ENCODE peak calls at places on chromosomes 12 and 14, in six cellular contexts. One of them, this sample, is unnamed.

GRCh38 chr14:26594756-26595545 is 2.9 kb downstream of the NOVA1 start:
- DNase-seq in IMR-90: no peak
- DNase-seq in left ventricle myocardium inferior: no peak
- DNase-seq in fibroblast of pulmonary artery: no peak
- DNase-seq in mucosa of descending colon: no peak
- DNase-seq in GM12864: no peak
- DNase-seq in this sample: no peak

GRCh38 chr14:91870001-91870400 is 2.7 kb upstream of the TC2N start:
- DNase-seq in IMR-90: no peak
- DNase-seq in left ventricle myocardium inferior: no peak
- DNase-seq in fibroblast of pulmonary artery: no peak
- DNase-seq in mucosa of descending colon: peak; percentile 60
- DNase-seq in GM12864: no peak
- DNase-seq in this sample: no peak

GRCh38 chr14:53180272-53181221 is 27.4 kb upstream of the DDHD1 start:
- DNase-seq in IMR-90: peak; percentile 32
- DNase-seq in left ventricle myocardium inferior: no peak
- DNase-seq in fibroblast of pulmonary artery: peak; percentile 34
- DNase-seq in mucosa of descending colon: no peak
- DNase-seq in GM12864: peak; percentile 64
- DNase-seq in this sample: peak; percentile 22

GRCh38 chr14:70660967-70661871 is 19.5 kb downstream of the TTC9 start:
- DNase-seq in IMR-90: no peak
- DNase-seq in left ventricle myocardium inferior: no peak
- DNase-seq in fibroblast of pulmonary artery: no peak
- DNase-seq in mucosa of descending colon: no peak
- DNase-seq in GM12864: no peak
- DNase-seq in this sample: no peak

GRCh38 chr12:65781681-65782269 is 42.5 kb upstream of the HMGA2 start:
- DNase-seq in IMR-90: no peak
- DNase-seq in left ventricle myocardium inferior: no peak
- DNase-seq in fibroblast of pulmonary artery: no peak
- DNase-seq in mucosa of descending colon: no peak
- DNase-seq in GM12864: no peak
- DNase-seq in this sample: no peak

GRCh38 chr14:64700894-64701293 is 3.3 kb upstream of the PLEKHG3 start:
- DNase-seq in IMR-90: no peak
- DNase-seq in left ventricle myocardium inferior: no peak
- DNase-seq in fibroblast of pulmonary artery: no peak
- DNase-seq in mucosa of descending colon: no peak
- DNase-seq in GM12864: no peak
- DNase-seq in this sample: no peak

GRCh38 chr14:100474176-100474575 is 113.0 kb downstream of the BEGAIN start:
- DNase-seq in IMR-90: no peak
- DNase-seq in left ventricle myocardium inferior: no peak
- DNase-seq in fibroblast of pulmonary artery: no peak
- DNase-seq in mucosa of descending colon: no peak
- DNase-seq in GM12864: no peak
- DNase-seq in this sample: no peak

GRCh38 chr12:82242729-82243128 is 115.5 kb downstream of the CCDC59 start:
- DNase-seq in IMR-90: no peak
- DNase-seq in left ventricle myocardium inferior: no peak
- DNase-seq in fibroblast of pulmonary artery: no peak
- DNase-seq in mucosa of descending colon: no peak
- DNase-seq in GM12864: no peak
- DNase-seq in this sample: no peak

GRCh38 chr12:63668028-63668799 is at the start of gene DPY19L2:
- DNase-seq in IMR-90: peak; percentile 52
- DNase-seq in left ventricle myocardium inferior: peak; percentile 84
- DNase-seq in fibroblast of pulmonary artery: peak; percentile 64
- DNase-seq in mucosa of descending colon: peak; percentile 61
- DNase-seq in GM12864: no peak
- DNase-seq in this sample: peak; percentile 60

GRCh38 chr12:52946797-52947547 is 1.9 kb upstream of the KRT18 start:
- DNase-seq in IMR-90: no peak
- DNase-seq in left ventricle myocardium inferior: no peak
- DNase-seq in fibroblast of pulmonary artery: no peak
- DNase-seq in mucosa of descending colon: no peak
- DNase-seq in GM12864: no peak
- DNase-seq in this sample: peak; percentile 24

GRCh38 chr14:30651934-30652333 is 29.8 kb downstream of the SCFD1 start:
- DNase-seq in IMR-90: peak; percentile 10
- DNase-seq in left ventricle myocardium inferior: no peak
- DNase-seq in fibroblast of pulmonary artery: no peak
- DNase-seq in mucosa of descending colon: no peak
- DNase-seq in GM12864: no peak
- DNase-seq in this sample: no peak

DNA sequence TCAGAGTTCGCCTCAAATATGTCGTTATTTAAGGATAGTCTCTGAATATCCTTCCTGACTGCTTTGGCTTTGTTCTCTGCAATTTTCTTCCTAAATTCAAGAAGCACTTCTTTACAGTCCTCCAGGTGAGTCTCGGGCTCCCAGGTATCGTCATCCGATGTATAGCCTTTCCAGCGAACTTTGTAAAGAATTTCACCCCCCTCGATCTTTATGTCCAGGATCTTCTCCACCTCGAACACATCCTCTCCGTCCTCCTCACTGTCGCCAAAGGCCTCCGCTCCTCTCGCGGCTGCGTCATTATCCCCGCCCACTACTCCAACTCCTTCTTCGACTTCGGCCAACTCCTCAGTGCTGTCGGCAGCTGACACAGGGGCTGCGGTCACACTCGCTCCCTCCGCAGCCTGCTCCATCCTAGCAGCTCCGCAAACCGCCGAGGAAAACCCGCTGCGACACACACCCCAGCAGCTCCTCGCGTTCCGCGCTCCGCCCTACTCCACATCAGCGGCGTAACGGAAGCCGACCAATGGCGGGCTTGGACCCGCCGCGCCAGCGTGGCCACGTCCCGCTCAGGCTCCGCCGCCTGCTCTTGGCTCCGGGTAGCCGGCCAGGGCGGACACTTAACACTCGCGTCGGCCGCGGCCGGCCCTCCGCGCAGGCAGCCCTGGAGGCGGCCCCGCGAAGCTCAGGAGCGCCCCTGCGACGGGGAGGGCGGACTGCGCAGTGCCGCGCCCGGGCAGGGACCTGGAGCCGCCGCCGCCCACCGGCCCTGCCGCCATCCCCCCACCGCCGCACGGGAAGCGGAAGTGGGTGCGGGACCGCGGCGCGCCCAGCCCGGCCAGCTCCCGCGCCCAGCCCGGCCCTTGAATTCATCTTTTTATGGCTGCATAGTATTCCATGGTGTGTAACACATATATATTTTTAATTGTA is 4.1 kb downstream of the CD163L1 start:
- DNase-seq in IMR-90: peak; percentile 41
- DNase-seq in left ventricle myocardium inferior: no peak
- DNase-seq in fibroblast of pulmonary artery: peak; percentile 60
- DNase-seq in mucosa of descending colon: peak; percentile 77
- DNase-seq in GM12864: no peak
- DNase-seq in this sample: peak; percentile 83
- H3K4me3 ChIP-seq in IMR-90: peak overlapping the region; percentile 43
- H3K4me3 ChIP-seq in left ventricle myocardium inferior: peak overlapping the region; percentile 45
- H3K4me3 ChIP-seq in fibroblast of pulmonary artery: peak overlapping the region; percentile 40
- H3K4me3 ChIP-seq in mucosa of descending colon: no peak overlapping the region
- H3K4me3 ChIP-seq in GM12864: no peak overlapping the region
- H3K4me3 ChIP-seq in this sample: peak overlapping the region; percentile 48

GRCh38 chr14:101562659-101563351 is 1.5 kb downstream of the DIO3 start:
- DNase-seq in IMR-90: no peak
- DNase-seq in left ventricle myocardium inferior: no peak
- DNase-seq in fibroblast of pulmonary artery: no peak
- DNase-seq in mucosa of descending colon: peak; percentile 27
- DNase-seq in GM12864: no peak
- DNase-seq in this sample: no peak

GRCh38 chr14:101563654-101564443 is 2.6 kb downstream of the DIO3 start:
- DNase-seq in IMR-90: no peak
- DNase-seq in left ventricle myocardium inferior: no peak
- DNase-seq in fibroblast of pulmonary artery: no peak
- DNase-seq in mucosa of descending colon: peak; percentile 16
- DNase-seq in GM12864: no peak
- DNase-seq in this sample: peak; percentile 86

GRCh38 chr14:101563352-101563653 is 2.0 kb downstream of the DIO3 start:
- DNase-seq in IMR-90: no peak
- DNase-seq in left ventricle myocardium inferior: no peak
- DNase-seq in fibroblast of pulmonary artery: no peak
- DNase-seq in mucosa of descending colon: peak; percentile 1
- DNase-seq in GM12864: no peak
- DNase-seq in this sample: no peak

GRCh38 chr14:101564819-101565698 is 3.8 kb downstream of the DIO3 start:
- DNase-seq in IMR-90: no peak
- DNase-seq in left ventricle myocardium inferior: no peak
- DNase-seq in fibroblast of pulmonary artery: no peak
- DNase-seq in mucosa of descending colon: peak; percentile 15
- DNase-seq in GM12864: no peak
- DNase-seq in this sample: peak; percentile 85

GRCh38 chr14:101564444-101564776 is 3.1 kb downstream of the DIO3 start:
- DNase-seq in IMR-90: no peak
- DNase-seq in left ventricle myocardium inferior: no peak
- DNase-seq in fibroblast of pulmonary artery: no peak
- DNase-seq in mucosa of descending colon: peak; percentile 19
- DNase-seq in GM12864: no peak
- DNase-seq in this sample: no peak
- H3K4me3 ChIP-seq in IMR-90: no peak overlapping the region
- H3K4me3 ChIP-seq in left ventricle myocardium inferior: peak overlapping the region; percentile 54
- H3K4me3 ChIP-seq in fibroblast of pulmonary artery: no peak overlapping the region
- H3K4me3 ChIP-seq in mucosa of descending colon: no peak overlapping the region
- H3K4me3 ChIP-seq in GM12864: no peak overlapping the region
- H3K4me3 ChIP-seq in this sample: peak overlapping the region; percentile 38

GRCh38 chr12:29582677-29583076 is 85.2 kb upstream of the OVCH1 start:
- DNase-seq in IMR-90: no peak
- DNase-seq in left ventricle myocardium inferior: no peak
- DNase-seq in fibroblast of pulmonary artery: no peak
- DNase-seq in mucosa of descending colon: no peak
- DNase-seq in GM12864: no peak
- DNase-seq in this sample: no peak
- H3K4me3 ChIP-seq in IMR-90: no peak overlapping the region
- H3K4me3 ChIP-seq in left ventricle myocardium inferior: peak overlapping the region; percentile 13
- H3K4me3 ChIP-seq in fibroblast of pulmonary artery: no peak overlapping the region
- H3K4me3 ChIP-seq in mucosa of descending colon: no peak overlapping the region
- H3K4me3 ChIP-seq in GM12864: no peak overlapping the region
- H3K4me3 ChIP-seq in this sample: no peak overlapping the region

GRCh38 chr12:125395583-125396215 is 330.5 kb downstream of the AACS start:
- DNase-seq in IMR-90: no peak
- DNase-seq in left ventricle myocardium inferior: no peak
- DNase-seq in fibroblast of pulmonary artery: no peak
- DNase-seq in mucosa of descending colon: no peak
- DNase-seq in GM12864: no peak
- DNase-seq in this sample: no peak
- H3K4me3 ChIP-seq in IMR-90: no peak overlapping the region
- H3K4me3 ChIP-seq in left ventricle myocardium inferior: no peak overlapping the region
- H3K4me3 ChIP-seq in fibroblast of pulmonary artery: no peak overlapping the region
- H3K4me3 ChIP-seq in mucosa of descending colon: no peak overlapping the region
- H3K4me3 ChIP-seq in GM12864: no peak overlapping the region
- H3K4me3 ChIP-seq in this sample: no peak overlapping the region